ENCODE peak calls at places on chromosomes 16 and 17, in five cellular contexts. Y, R, I, P and T are unnamed samples.

GRCh38 chr16:70746708-70747424 is 54.1 kb downstream of the VAC14 start:
- DNase-seq in Y (peak), R (peak), I (peak), P (no peak), T (peak)

GRCh38 chr16:53775821-53776431 is 72.0 kb downstream of the FTO start:
- DNase-seq in Y (no peak), R (peak), I (peak), P (no peak), T (peak)

GRCh38 chr17:73643846-73644144 is 450 bp downstream of the SDK2 start:
- DNase-seq in Y (no peak), R (no peak), I (no peak), P (no peak), T (no peak)

GRCh38 chr17:57562231-57562630 is 182.9 kb downstream of the CCDC182 start:
- DNase-seq in Y (no peak), R (no peak), I (no peak), P (no peak), T (no peak)

GRCh38 chr17:1561420-1562177 is 993 bp downstream of the PITPNA start:
- DNase-seq in Y (no peak), R (no peak), I (no peak), P (no peak), T (no peak)

GRCh38 chr16:62256406-62256805 is 220.2 kb upstream of the CDH8 start:
- DNase-seq in Y (no peak), R (no peak), I (no peak), P (no peak), T (no peak)

GRCh38 chr17:63555475-63556156 is 5.3 kb downstream of the DCAF7 start:
- DNase-seq in Y (no peak), R (no peak), I (no peak), P (no peak), T (no peak)

GRCh38 chr17:44689492-44690217 is at the start of gene CCDC43:
- DNase-seq in Y (peak), R (peak), I (peak), P (peak), T (peak)

GRCh38 chr17:66655861-66656260 is 179.1 kb upstream of the CACNG5 start:
- DNase-seq in Y (no peak), R (no peak), I (no peak), P (no peak), T (no peak)

GRCh38 chr16:86994651-86995171 is 322.5 kb downstream of the C16orf95 start:
- DNase-seq in Y (peak), R (peak), I (peak), P (no peak), T (peak)

GRCh38 chr16:24701521-24701951 is 27.9 kb upstream of the TNRC6A start:
- DNase-seq in Y (no peak), R (no peak), I (no peak), P (no peak), T (peak)

GRCh38 chr16:84184775-84185174 is 2.1 kb downstream of the TAF1C start:
- DNase-seq in Y (no peak), R (no peak), I (no peak), P (no peak), T (no peak)

GRCh38 chr17:57045868-57046671 is 39.0 kb upstream of the AKAP1 start:
- DNase-seq in Y (peak), R (no peak), I (no peak), P (no peak), T (no peak)

GRCh38 chr16:85153656-85154091 is 41.4 kb upstream of the CIBAR2 start:
- DNase-seq in Y (no peak), R (no peak), I (no peak), P (no peak), T (no peak)

GRCh38 chr17:19975601-19976000 is 2.0 kb downstream of the AKAP10 start:
- DNase-seq in Y (no peak), R (no peak), I (no peak), P (no peak), T (no peak)

GRCh38 chr17:68089881-68090280 is 54.3 kb downstream of the KPNA2 start:
- DNase-seq in Y (no peak), R (no peak), I (no peak), P (no peak), T (no peak)

GRCh38 chr16:11597268-11597690 is 10.6 kb upstream of the LITAF start:
- DNase-seq in Y (no peak), R (no peak), I (no peak), P (no peak), T (no peak)

GRCh38 chr17:44862278-44862914 is 14.7 kb downstream of the HIGD1B start:
- DNase-seq in Y (no peak), R (no peak), I (no peak), P (no peak), T (no peak)

GRCh38 chr17:37089998-37090397 is 141.2 kb downstream of the AATF start:
- DNase-seq in Y (no peak), R (no peak), I (no peak), P (no peak), T (no peak)

GRCh38 chr17:63984651-63985386 is 12.1 kb upstream of the SCN4A start:
- DNase-seq in Y (no peak), R (peak), I (peak), P (no peak), T (peak)

GRCh38 chr17:41548844-41549595 is 20.9 kb upstream of the KRT19 start:
- DNase-seq in Y (peak), R (peak), I (peak), P (no peak), T (peak)

GRCh38 chr16:11407047-11407982 is 62.1 kb downstream of the RMI2 start:
- DNase-seq in Y (peak), R (peak), I (no peak), P (no peak), T (peak)

GRCh38 chr16:83814654-83814985 is 6.8 kb downstream of the HSBP1 start:
- DNase-seq in Y (no peak), R (no peak), I (no peak), P (no peak), T (no peak)

GRCh38 chr17:74427048-74427762 is 4.7 kb upstream of the GPRC5C start:
- DNase-seq in Y (no peak), R (no peak), I (no peak), P (no peak), T (no peak)

GRCh38 chr17:62164712-62165377 is 99.8 kb upstream of the MED13 start:
- DNase-seq in Y (no peak), R (no peak), I (no peak), P (no peak), T (no peak)

GRCh38 chr17:27315322-27315721 is 21.4 kb downstream of the WSB1 start:
- DNase-seq in Y (peak), R (peak), I (peak), P (no peak), T (no peak)

GRCh38 chr17:80169784-80170500 is at the start of gene CARD14:
- DNase-seq in Y (no peak), R (no peak), I (no peak), P (no peak), T (no peak)

GRCh38 chr16:29916979-29917378 is 9.0 kb downstream of the KCTD13 start:
- DNase-seq in Y (no peak), R (no peak), I (no peak), P (no peak), T (no peak)
- TF ChIP-seq CTCF in Y (no peak), R (no peak), I (no peak), P (no peak), T (no peak)

GRCh38 chr17:31741371-31741770 is 117.7 kb downstream of the COPRS start:
- DNase-seq in Y (no peak), R (no peak), I (no peak), P (no peak), T (no peak)

GRCh38 chr17:31738067-31738466 is 121.0 kb downstream of the COPRS start:
- DNase-seq in Y (no peak), R (no peak), I (no peak), P (no peak), T (no peak)

GRCh38 chr17:31739300-31739699 is 119.7 kb downstream of the COPRS start:
- DNase-seq in Y (no peak), R (peak), I (no peak), P (no peak), T (no peak)

GRCh38 chr17:31738488-31738887 is 120.6 kb downstream of the COPRS start:
- DNase-seq in Y (no peak), R (no peak), I (no peak), P (no peak), T (no peak)

GRCh38 chr17:31740611-31741082 is 118.4 kb downstream of the COPRS start:
- DNase-seq in Y (no peak), R (peak), I (peak), P (no peak), T (peak)
- H3K4me3 ChIP-seq in Y (no peak), R (no peak), I (no peak), P (no peak), T (no peak)

DNA sequence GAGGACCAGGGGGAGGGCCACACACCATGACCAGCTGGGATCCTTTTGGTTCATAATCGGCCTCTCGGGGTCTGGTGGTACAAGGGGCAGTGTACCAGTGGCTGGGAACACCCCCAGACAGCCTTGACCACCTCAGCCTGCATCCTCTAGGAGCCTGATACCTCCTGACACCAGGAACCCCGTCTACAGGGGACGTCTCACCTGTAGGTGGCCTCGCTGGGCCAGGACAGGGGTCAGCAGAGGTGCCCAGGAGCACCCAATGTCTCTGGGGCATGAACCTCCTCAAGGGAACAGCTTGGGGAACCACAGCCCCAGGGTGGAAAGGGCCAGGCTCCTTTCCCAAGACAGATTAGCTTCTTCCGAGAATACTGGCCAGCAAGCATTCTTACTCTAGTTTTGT is 2.5 kb upstream of the METRNL start:
- DNase-seq in Y (no peak), R (no peak), I (no peak), P (no peak), T (no peak)
- TF ChIP-seq CTCF in Y (no peak), R (no peak), I (no peak), P (peak), T (peak)

GRCh38 chr16:8958344-8958808 is 5.3 kb downstream of the USP7 start:
- DNase-seq in Y (peak), R (no peak), I (no peak), P (no peak), T (no peak)
- H3K4me3 ChIP-seq in Y (no peak), R (peak), I (peak), P (no peak), T (peak)

GRCh38 chr16:56866955-56867830 is 2.2 kb downstream of the SLC12A3 start:
- DNase-seq in Y (no peak), R (no peak), I (no peak), P (no peak), T (peak)

GRCh38 chr16:56871172-56871593 is 6.2 kb downstream of the SLC12A3 start:
- DNase-seq in Y (no peak), R (no peak), I (no peak), P (no peak), T (no peak)

GRCh38 chr16:56868175-56868574 is 3.2 kb downstream of the SLC12A3 start:
- DNase-seq in Y (no peak), R (no peak), I (no peak), P (no peak), T (no peak)

GRCh38 chr16:56870271-56870888 is 5.4 kb downstream of the SLC12A3 start:
- DNase-seq in Y (no peak), R (no peak), I (no peak), P (no peak), T (no peak)

DNA sequence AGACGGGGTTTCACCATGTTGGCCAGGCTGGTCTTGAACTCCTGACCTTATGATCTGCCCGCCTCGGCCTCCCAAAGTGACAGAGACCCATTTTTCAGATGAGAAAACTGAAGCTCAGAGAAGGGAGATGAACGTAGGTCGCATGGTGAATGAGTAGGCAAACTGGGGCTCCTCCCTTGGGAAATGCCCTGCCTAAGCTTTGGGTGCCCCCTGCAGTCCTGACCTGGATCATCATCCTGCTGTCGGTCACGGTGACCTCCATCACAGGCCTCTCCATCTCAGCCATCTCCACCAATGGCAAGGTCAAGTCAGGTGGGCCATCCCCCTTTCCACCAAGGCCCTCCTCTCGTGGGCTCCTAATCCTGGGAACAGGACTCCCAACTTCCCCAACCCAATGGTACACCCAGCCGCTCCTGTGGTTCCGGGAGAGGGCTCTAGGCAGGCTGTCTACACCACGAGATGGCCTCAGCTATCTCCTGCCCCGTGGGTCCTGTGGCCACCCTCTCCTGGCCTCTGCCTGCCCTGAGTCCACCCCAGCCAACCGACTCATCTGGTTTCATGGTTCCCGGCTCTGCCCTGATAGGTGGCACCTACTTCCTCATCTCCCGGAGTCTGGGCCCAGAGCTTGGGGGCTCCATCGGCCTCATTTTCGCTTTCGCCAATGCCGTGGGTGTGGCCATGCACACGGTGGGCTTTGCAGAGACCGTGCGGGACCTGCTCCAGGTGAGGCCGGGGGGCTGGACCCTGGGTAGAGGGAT is 4.7 kb downstream of the SLC12A3 start:
- DNase-seq in Y (no peak), R (no peak), I (no peak), P (no peak), T (no peak)
- TF ChIP-seq CTCF in Y (no peak), R (peak), I (peak), P (peak), T (peak)

GRCh38 chr16:19861069-19861468 is 23.6 kb downstream of the GPRC5B start:
- DNase-seq in Y (no peak), R (no peak), I (no peak), P (no peak), T (no peak)

GRCh38 chr16:19860146-19861030 is 24.3 kb downstream of the GPRC5B start:
- DNase-seq in Y (peak), R (peak), I (no peak), P (no peak), T (no peak)

GRCh38 chr16:19859603-19860002 is 25.0 kb downstream of the GPRC5B start:
- DNase-seq in Y (peak), R (no peak), I (no peak), P (no peak), T (no peak)

GRCh38 chr16:19863990-19864389 is 20.7 kb downstream of the GPRC5B start:
- DNase-seq in Y (no peak), R (no peak), I (no peak), P (no peak), T (no peak)

GRCh38 chr16:19861811-19862327 is 22.8 kb downstream of the GPRC5B start:
- DNase-seq in Y (peak), R (no peak), I (no peak), P (no peak), T (no peak)
- H3K4me3 ChIP-seq in Y (no peak), R (no peak), I (no peak), P (no peak), T (no peak)

DNA sequence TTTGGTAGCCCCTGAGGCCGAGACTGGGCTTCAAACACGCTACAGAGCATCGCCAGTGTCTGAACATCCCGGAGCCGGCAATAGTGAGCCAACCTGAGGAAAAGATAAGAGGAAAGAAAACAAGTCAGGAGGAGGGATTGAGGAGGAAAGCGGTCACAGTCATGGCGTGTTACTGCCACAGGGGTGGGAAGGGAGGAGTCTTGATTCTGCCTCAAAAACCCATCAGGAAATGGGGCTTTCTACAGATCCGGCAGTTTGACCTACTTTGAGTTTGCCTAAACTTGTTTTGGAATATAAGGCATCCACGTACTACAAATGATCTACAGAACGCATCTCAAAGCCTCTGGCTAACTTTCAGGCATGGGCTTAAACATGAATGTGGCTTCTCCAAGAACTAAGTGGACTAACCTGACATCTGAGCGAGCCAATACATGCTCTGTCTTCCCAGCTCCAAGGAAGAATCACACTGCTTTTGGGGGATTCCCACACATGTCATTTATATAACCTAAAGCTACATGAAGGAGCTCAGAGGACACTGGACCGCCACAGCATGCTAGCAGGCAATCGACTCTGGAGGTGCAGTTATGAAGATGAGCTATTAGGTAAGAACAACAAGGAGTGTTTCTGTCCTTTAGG is 96.6 kb downstream of the WDR59 start:
- DNase-seq in Y (no peak), R (no peak), I (no peak), P (no peak), T (no peak)
- TF ChIP-seq CTCF in Y (no peak), R (no peak), I (no peak), P (no peak), T (no peak)

GRCh38 chr17:42547001-42547461 is 5.7 kb upstream of the HSD17B1 start:
- DNase-seq in Y (no peak), R (no peak), I (no peak), P (no peak), T (no peak)

GRCh38 chr17:42553161-42553818 is 567 bp downstream of the HSD17B1 start:
- DNase-seq in Y (no peak), R (no peak), I (no peak), P (no peak), T (no peak)

GRCh38 chr17:42547698-42548069 is 5.0 kb upstream of the HSD17B1 start:
- DNase-seq in Y (no peak), R (no peak), I (no peak), P (no peak), T (no peak)

GRCh38 chr17:42548070-42548837 is 4.5 kb upstream of the HSD17B1 start:
- DNase-seq in Y (no peak), R (no peak), I (no peak), P (no peak), T (no peak)

DNA sequence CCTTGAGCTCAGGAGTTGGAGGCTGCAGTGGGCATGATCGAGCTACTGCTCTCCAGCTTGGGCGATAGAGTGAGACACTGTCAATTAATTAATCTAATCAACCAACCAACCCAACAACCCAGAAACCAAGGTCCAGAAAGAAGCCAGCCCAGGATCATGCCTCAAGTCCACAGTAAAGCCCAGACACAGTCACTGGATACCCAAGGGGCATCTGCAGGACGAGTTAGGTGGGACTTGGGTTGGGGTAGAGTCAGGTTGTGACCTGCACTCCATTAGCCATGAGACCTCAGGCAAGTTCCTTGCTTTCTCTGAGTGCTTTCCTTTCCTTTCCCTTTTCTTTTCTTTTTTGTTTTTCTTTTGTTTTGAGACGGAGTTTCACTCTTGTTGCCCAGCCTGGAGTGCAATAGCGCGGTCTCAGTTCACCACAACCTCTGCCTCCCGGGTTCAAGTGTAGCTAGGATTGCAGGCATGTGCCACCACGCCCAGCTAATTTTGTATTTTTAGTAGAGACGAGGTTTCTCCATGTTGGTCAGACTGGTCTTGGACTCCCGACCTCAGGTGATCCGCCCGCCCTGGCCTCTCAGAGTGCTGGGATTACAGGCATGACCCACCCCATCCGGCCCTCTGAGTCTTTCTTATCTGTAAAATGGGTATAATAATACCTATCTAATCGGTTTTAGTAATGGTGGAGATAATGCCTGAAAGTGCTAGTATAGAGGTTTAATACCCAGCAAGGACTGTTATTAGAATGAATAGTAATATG is 3.5 kb upstream of the HSD17B1 start:
- DNase-seq in Y (no peak), R (no peak), I (no peak), P (no peak), T (no peak)
- H3K4me3 ChIP-seq in Y (no peak), R (no peak), I (no peak), P (no peak), T (no peak)

GRCh38 chr16:88886915-88887521 is 20.6 kb upstream of the PABPN1L start:
- DNase-seq in Y (peak), R (peak), I (no peak), P (no peak), T (no peak)
- TF ChIP-seq CTCF in Y (no peak), R (peak), I (no peak), P (no peak), T (no peak)

GRCh38 chr16:46885960-46886763 is 2.0 kb downstream of the GPT2 start:
- DNase-seq in Y (no peak), R (peak), I (no peak), P (no peak), T (no peak)
- H3K4me3 ChIP-seq in Y (no peak), R (peak), I (peak), P (peak), T (peak)